ENCODE peak calls at places on chromosomes 4 and X, in eight cellular contexts. One of them, this sample, is unnamed.

GRCh38 chrX:9182041-9182440 is 148.1 kb upstream of the FAM9B start:
- DNase-seq in GM12891: no peak
- DNase-seq in endothelial cell: no peak
- DNase-seq in EH: no peak
- DNase-seq in AG20443: no peak
- DNase-seq in brain microvascular endothelial cell: no peak
- DNase-seq in stromal cell of bone marrow: no peak
- DNase-seq in activated CD4-positive, alpha-beta T cell treated with anti-CD3 and anti-CD28 coated beads, Interleukin-2, amount 10 ng/mL, durations not matched to agents 24 days and 14 days: no peak
- DNase-seq in this sample: no peak

GRCh38 chr4:154312246-154312645 is 179.4 kb downstream of the DCHS2 start:
- DNase-seq in GM12891: no peak
- DNase-seq in endothelial cell: no peak
- DNase-seq in EH: no peak
- DNase-seq in AG20443: no peak
- DNase-seq in brain microvascular endothelial cell: no peak
- DNase-seq in stromal cell of bone marrow: no peak
- DNase-seq in activated CD4-positive, alpha-beta T cell treated with anti-CD3 and anti-CD28 coated beads, Interleukin-2, amount 10 ng/mL, durations not matched to agents 24 days and 14 days: no peak
- DNase-seq in this sample: no peak

GRCh38 chr4:72489267-72489666 is 79.8 kb downstream of the ADAMTS3 start:
- DNase-seq in GM12891: no peak
- DNase-seq in endothelial cell: no peak
- DNase-seq in EH: peak
- DNase-seq in AG20443: no peak
- DNase-seq in brain microvascular endothelial cell: peak
- DNase-seq in stromal cell of bone marrow: peak
- DNase-seq in activated CD4-positive, alpha-beta T cell treated with anti-CD3 and anti-CD28 coated beads, Interleukin-2, amount 10 ng/mL, durations not matched to agents 24 days and 14 days: no peak
- DNase-seq in this sample: no peak

GRCh38 chr4:28232376-28232775 is 1371.7 kb downstream of the STIM2 start:
- DNase-seq in GM12891: no peak
- DNase-seq in endothelial cell: no peak
- DNase-seq in EH: no peak
- DNase-seq in AG20443: no peak
- DNase-seq in brain microvascular endothelial cell: no peak
- DNase-seq in stromal cell of bone marrow: no peak
- DNase-seq in activated CD4-positive, alpha-beta T cell treated with anti-CD3 and anti-CD28 coated beads, Interleukin-2, amount 10 ng/mL, durations not matched to agents 24 days and 14 days: no peak
- DNase-seq in this sample: no peak

GRCh38 chr4:176320340-176320975 is 692 bp downstream of the SPCS3 start:
- DNase-seq in GM12891: peak
- DNase-seq in endothelial cell: peak
- DNase-seq in EH: peak
- DNase-seq in AG20443: peak
- DNase-seq in brain microvascular endothelial cell: peak
- DNase-seq in stromal cell of bone marrow: peak
- DNase-seq in activated CD4-positive, alpha-beta T cell treated with anti-CD3 and anti-CD28 coated beads, Interleukin-2, amount 10 ng/mL, durations not matched to agents 24 days and 14 days: peak
- DNase-seq in this sample: peak

GRCh38 chrX:83336464-83336863 is 171.6 kb upstream of the POU3F4 start:
- DNase-seq in GM12891: no peak
- DNase-seq in endothelial cell: no peak
- DNase-seq in EH: no peak
- DNase-seq in AG20443: no peak
- DNase-seq in brain microvascular endothelial cell: no peak
- DNase-seq in stromal cell of bone marrow: no peak
- DNase-seq in activated CD4-positive, alpha-beta T cell treated with anti-CD3 and anti-CD28 coated beads, Interleukin-2, amount 10 ng/mL, durations not matched to agents 24 days and 14 days: no peak
- DNase-seq in this sample: no peak

GRCh38 chr4:123479944-123480343 is 83.3 kb downstream of the SPRY1 start:
- DNase-seq in GM12891: no peak
- DNase-seq in endothelial cell: no peak
- DNase-seq in EH: peak
- DNase-seq in AG20443: no peak
- DNase-seq in brain microvascular endothelial cell: no peak
- DNase-seq in stromal cell of bone marrow: no peak
- DNase-seq in activated CD4-positive, alpha-beta T cell treated with anti-CD3 and anti-CD28 coated beads, Interleukin-2, amount 10 ng/mL, durations not matched to agents 24 days and 14 days: no peak
- DNase-seq in this sample: no peak

GRCh38 chr4:118036336-118036735 is 2.0 kb downstream of the NDST3 start:
- DNase-seq in GM12891: no peak
- DNase-seq in endothelial cell: no peak
- DNase-seq in EH: no peak
- DNase-seq in AG20443: no peak
- DNase-seq in brain microvascular endothelial cell: no peak
- DNase-seq in stromal cell of bone marrow: no peak
- DNase-seq in activated CD4-positive, alpha-beta T cell treated with anti-CD3 and anti-CD28 coated beads, Interleukin-2, amount 10 ng/mL, durations not matched to agents 24 days and 14 days: no peak
- DNase-seq in this sample: no peak

GRCh38 chr4:54173281-54173912 is 55.7 kb upstream of the PDGFRA start:
- DNase-seq in GM12891: no peak
- DNase-seq in endothelial cell: no peak
- DNase-seq in EH: peak
- DNase-seq in AG20443: peak
- DNase-seq in brain microvascular endothelial cell: no peak
- DNase-seq in stromal cell of bone marrow: no peak
- DNase-seq in activated CD4-positive, alpha-beta T cell treated with anti-CD3 and anti-CD28 coated beads, Interleukin-2, amount 10 ng/mL, durations not matched to agents 24 days and 14 days: no peak
- DNase-seq in this sample: no peak

GRCh38 chr4:130689182-130689581 is 1593.2 kb downstream of the C4orf33 start:
- DNase-seq in GM12891: no peak
- DNase-seq in endothelial cell: no peak
- DNase-seq in EH: no peak
- DNase-seq in AG20443: no peak
- DNase-seq in brain microvascular endothelial cell: no peak
- DNase-seq in stromal cell of bone marrow: no peak
- DNase-seq in activated CD4-positive, alpha-beta T cell treated with anti-CD3 and anti-CD28 coated beads, Interleukin-2, amount 10 ng/mL, durations not matched to agents 24 days and 14 days: no peak
- DNase-seq in this sample: peak

GRCh38 chrX:134761788-134762187 is 103.5 kb upstream of the PLAC1 start:
- DNase-seq in GM12891: no peak
- DNase-seq in endothelial cell: no peak
- DNase-seq in EH: peak
- DNase-seq in AG20443: peak
- DNase-seq in brain microvascular endothelial cell: no peak
- DNase-seq in stromal cell of bone marrow: no peak
- DNase-seq in activated CD4-positive, alpha-beta T cell treated with anti-CD3 and anti-CD28 coated beads, Interleukin-2, amount 10 ng/mL, durations not matched to agents 24 days and 14 days: peak
- DNase-seq in this sample: peak

GRCh38 chr4:89868999-89869589 is 25.6 kb upstream of the MMRN1 start:
- DNase-seq in GM12891: no peak
- DNase-seq in endothelial cell: no peak
- DNase-seq in EH: peak
- DNase-seq in AG20443: no peak
- DNase-seq in brain microvascular endothelial cell: no peak
- DNase-seq in stromal cell of bone marrow: no peak
- DNase-seq in activated CD4-positive, alpha-beta T cell treated with anti-CD3 and anti-CD28 coated beads, Interleukin-2, amount 10 ng/mL, durations not matched to agents 24 days and 14 days: no peak
- DNase-seq in this sample: no peak

GRCh38 chrX:17007134-17007768 is 60.8 kb downstream of the REPS2 start:
- DNase-seq in GM12891: peak
- DNase-seq in endothelial cell: no peak
- DNase-seq in EH: no peak
- DNase-seq in AG20443: no peak
- DNase-seq in brain microvascular endothelial cell: no peak
- DNase-seq in stromal cell of bone marrow: no peak
- DNase-seq in activated CD4-positive, alpha-beta T cell treated with anti-CD3 and anti-CD28 coated beads, Interleukin-2, amount 10 ng/mL, durations not matched to agents 24 days and 14 days: no peak
- DNase-seq in this sample: peak

GRCh38 chr4:5127556-5127955 is 76.3 kb downstream of the STK32B start:
- DNase-seq in GM12891: no peak
- DNase-seq in endothelial cell: no peak
- DNase-seq in EH: no peak
- DNase-seq in AG20443: no peak
- DNase-seq in brain microvascular endothelial cell: no peak
- DNase-seq in stromal cell of bone marrow: no peak
- DNase-seq in activated CD4-positive, alpha-beta T cell treated with anti-CD3 and anti-CD28 coated beads, Interleukin-2, amount 10 ng/mL, durations not matched to agents 24 days and 14 days: no peak
- DNase-seq in this sample: no peak

GRCh38 chr4:56149601-56150000 is 200.9 kb downstream of the CEP135 start:
- DNase-seq in GM12891: no peak
- DNase-seq in endothelial cell: no peak
- DNase-seq in EH: no peak
- DNase-seq in AG20443: no peak
- DNase-seq in brain microvascular endothelial cell: peak
- DNase-seq in stromal cell of bone marrow: no peak
- DNase-seq in activated CD4-positive, alpha-beta T cell treated with anti-CD3 and anti-CD28 coated beads, Interleukin-2, amount 10 ng/mL, durations not matched to agents 24 days and 14 days: no peak
- DNase-seq in this sample: peak

GRCh38 chrX:70301716-70302115 is 11.8 kb downstream of the KIF4A start:
- DNase-seq in GM12891: no peak
- DNase-seq in endothelial cell: no peak
- DNase-seq in EH: peak
- DNase-seq in AG20443: no peak
- DNase-seq in brain microvascular endothelial cell: peak
- DNase-seq in stromal cell of bone marrow: peak
- DNase-seq in activated CD4-positive, alpha-beta T cell treated with anti-CD3 and anti-CD28 coated beads, Interleukin-2, amount 10 ng/mL, durations not matched to agents 24 days and 14 days: no peak
- DNase-seq in this sample: no peak

GRCh38 chrX:132209527-132209926 is 9.7 kb downstream of the RAP2C start:
- DNase-seq in GM12891: no peak
- DNase-seq in endothelial cell: no peak
- DNase-seq in EH: peak
- DNase-seq in AG20443: no peak
- DNase-seq in brain microvascular endothelial cell: no peak
- DNase-seq in stromal cell of bone marrow: no peak
- DNase-seq in activated CD4-positive, alpha-beta T cell treated with anti-CD3 and anti-CD28 coated beads, Interleukin-2, amount 10 ng/mL, durations not matched to agents 24 days and 14 days: no peak
- DNase-seq in this sample: no peak

GRCh38 chr4:151676301-151676700 is 84.5 kb downstream of the GATB start:
- DNase-seq in GM12891: no peak
- DNase-seq in endothelial cell: no peak
- DNase-seq in EH: peak
- DNase-seq in AG20443: peak
- DNase-seq in brain microvascular endothelial cell: peak
- DNase-seq in stromal cell of bone marrow: peak
- DNase-seq in activated CD4-positive, alpha-beta T cell treated with anti-CD3 and anti-CD28 coated beads, Interleukin-2, amount 10 ng/mL, durations not matched to agents 24 days and 14 days: no peak
- DNase-seq in this sample: peak

GRCh38 chr4:19386786-19387185 is 864.9 kb upstream of the SLIT2 start:
- DNase-seq in GM12891: no peak
- DNase-seq in endothelial cell: no peak
- DNase-seq in EH: peak
- DNase-seq in AG20443: no peak
- DNase-seq in brain microvascular endothelial cell: no peak
- DNase-seq in stromal cell of bone marrow: no peak
- DNase-seq in activated CD4-positive, alpha-beta T cell treated with anti-CD3 and anti-CD28 coated beads, Interleukin-2, amount 10 ng/mL, durations not matched to agents 24 days and 14 days: no peak
- DNase-seq in this sample: no peak

GRCh38 chr4:81627617-81628016 is 155.9 kb upstream of the RASGEF1B start:
- DNase-seq in GM12891: no peak
- DNase-seq in endothelial cell: no peak
- DNase-seq in EH: no peak
- DNase-seq in AG20443: no peak
- DNase-seq in brain microvascular endothelial cell: no peak
- DNase-seq in stromal cell of bone marrow: no peak
- DNase-seq in activated CD4-positive, alpha-beta T cell treated with anti-CD3 and anti-CD28 coated beads, Interleukin-2, amount 10 ng/mL, durations not matched to agents 24 days and 14 days: no peak
- DNase-seq in this sample: no peak

GRCh38 chrX:13938766-13939530 is 90.7 kb downstream of the GEMIN8 start:
- DNase-seq in GM12891: no peak
- DNase-seq in endothelial cell: no peak
- DNase-seq in EH: no peak
- DNase-seq in AG20443: no peak
- DNase-seq in brain microvascular endothelial cell: no peak
- DNase-seq in stromal cell of bone marrow: no peak
- DNase-seq in activated CD4-positive, alpha-beta T cell treated with anti-CD3 and anti-CD28 coated beads, Interleukin-2, amount 10 ng/mL, durations not matched to agents 24 days and 14 days: no peak
- DNase-seq in this sample: no peak